ENCODE peak calls at places on chromosomes 5 and 9, in six cellular contexts. One of them, this sample, is unnamed.

GRCh38 chr9:88198346-88198807 is 60.1 kb upstream of the SPATA31C2 start:
- DNase-seq in mesothelial cell of epicardium: no peak
- DNase-seq in body of pancreas: no peak
- DNase-seq in neural progenitor cell: no peak
- DNase-seq in CD8-positive, alpha-beta T cell: no peak
- DNase-seq in prostate gland: no peak
- DNase-seq in this sample: peak; percentile 31

GRCh38 chr5:97266576-97266975 is 83.5 kb upstream of the RIOK2 start:
- DNase-seq in CD8-positive, alpha-beta T cell: no peak
- DNase-seq in mesothelial cell of epicardium: no peak
- DNase-seq in body of pancreas: no peak
- DNase-seq in prostate gland: no peak
- DNase-seq in neural progenitor cell: no peak
- DNase-seq in this sample: no peak

GRCh38 chr5:84303315-84303714 is 81.4 kb downstream of the EDIL3 start:
- DNase-seq in mesothelial cell of epicardium: no peak
- DNase-seq in prostate gland: no peak
- DNase-seq in CD8-positive, alpha-beta T cell: no peak
- DNase-seq in body of pancreas: no peak
- DNase-seq in neural progenitor cell: no peak
- DNase-seq in this sample: no peak

GRCh38 chr9:34993502-34994428 is 4.2 kb downstream of the DNAJB5 start:
- DNase-seq in CD8-positive, alpha-beta T cell: no peak
- DNase-seq in body of pancreas: peak; percentile 43
- DNase-seq in prostate gland: no peak
- DNase-seq in neural progenitor cell: no peak
- DNase-seq in mesothelial cell of epicardium: no peak
- DNase-seq in this sample: no peak

GRCh38 chr5:172044631-172045314 is 38.3 kb upstream of the FBXW11 start:
- DNase-seq in mesothelial cell of epicardium: no peak
- DNase-seq in CD8-positive, alpha-beta T cell: no peak
- DNase-seq in body of pancreas: no peak
- DNase-seq in neural progenitor cell: peak; percentile 19
- DNase-seq in prostate gland: no peak
- DNase-seq in this sample: no peak

GRCh38 chr9:128899566-128900322 is 17.8 kb downstream of the LRRC8A start:
- DNase-seq in body of pancreas: no peak
- DNase-seq in CD8-positive, alpha-beta T cell: no peak
- DNase-seq in prostate gland: no peak
- DNase-seq in mesothelial cell of epicardium: no peak
- DNase-seq in neural progenitor cell: no peak
- DNase-seq in this sample: no peak

GRCh38 chr9:101455656-101456235 is 20.2 kb upstream of the ALDOB start:
- DNase-seq in neural progenitor cell: no peak
- DNase-seq in mesothelial cell of epicardium: no peak
- DNase-seq in CD8-positive, alpha-beta T cell: no peak
- DNase-seq in body of pancreas: no peak
- DNase-seq in prostate gland: no peak
- DNase-seq in this sample: no peak

GRCh38 chr5:140366770-140367630 is 7.0 kb downstream of the SLC4A9 start:
- DNase-seq in prostate gland: no peak
- DNase-seq in CD8-positive, alpha-beta T cell: no peak
- DNase-seq in body of pancreas: no peak
- DNase-seq in mesothelial cell of epicardium: no peak
- DNase-seq in neural progenitor cell: no peak
- DNase-seq in this sample: no peak

GRCh38 chr5:145484195-145484594 is 350.9 kb downstream of the PRELID2 start:
- DNase-seq in prostate gland: no peak
- DNase-seq in body of pancreas: no peak
- DNase-seq in CD8-positive, alpha-beta T cell: no peak
- DNase-seq in mesothelial cell of epicardium: no peak
- DNase-seq in neural progenitor cell: no peak
- DNase-seq in this sample: peak; percentile 18

GRCh38 chr9:90379771-90380170 is 262.9 kb downstream of the DIRAS2 start:
- DNase-seq in CD8-positive, alpha-beta T cell: no peak
- DNase-seq in neural progenitor cell: no peak
- DNase-seq in mesothelial cell of epicardium: no peak
- DNase-seq in body of pancreas: no peak
- DNase-seq in prostate gland: no peak
- DNase-seq in this sample: no peak

GRCh38 chr9:93301911-93302525 is 118.1 kb downstream of the WNK2 start:
- DNase-seq in mesothelial cell of epicardium: no peak
- DNase-seq in CD8-positive, alpha-beta T cell: no peak
- DNase-seq in neural progenitor cell: no peak
- DNase-seq in prostate gland: no peak
- DNase-seq in body of pancreas: peak; percentile 10
- DNase-seq in this sample: no peak

GRCh38 chr5:74762599-74762998 is 4.3 kb downstream of the GFM2 start:
- DNase-seq in neural progenitor cell: no peak
- DNase-seq in body of pancreas: no peak
- DNase-seq in CD8-positive, alpha-beta T cell: no peak
- DNase-seq in mesothelial cell of epicardium: no peak
- DNase-seq in prostate gland: no peak
- DNase-seq in this sample: peak; percentile 54

GRCh38 chr9:68808481-68808880 is 103.4 kb downstream of the PIP5K1B start:
- DNase-seq in mesothelial cell of epicardium: no peak
- DNase-seq in body of pancreas: no peak
- DNase-seq in neural progenitor cell: no peak
- DNase-seq in CD8-positive, alpha-beta T cell: no peak
- DNase-seq in prostate gland: no peak
- DNase-seq in this sample: no peak

GRCh38 chr5:27241564-27242257 is 203.3 kb upstream of the CDH9 start:
- DNase-seq in body of pancreas: no peak
- DNase-seq in mesothelial cell of epicardium: no peak
- DNase-seq in neural progenitor cell: no peak
- DNase-seq in prostate gland: no peak
- DNase-seq in CD8-positive, alpha-beta T cell: no peak
- DNase-seq in this sample: no peak

GRCh38 chr9:87711857-87712800 is 13.8 kb upstream of the CTSL start:
- DNase-seq in CD8-positive, alpha-beta T cell: no peak
- DNase-seq in body of pancreas: no peak
- DNase-seq in neural progenitor cell: no peak
- DNase-seq in prostate gland: no peak
- DNase-seq in mesothelial cell of epicardium: no peak
- DNase-seq in this sample: no peak

GRCh38 chr5:62343428-62343827 is 37.4 kb downstream of the KIF2A start:
- DNase-seq in prostate gland: no peak
- DNase-seq in CD8-positive, alpha-beta T cell: no peak
- DNase-seq in body of pancreas: no peak
- DNase-seq in mesothelial cell of epicardium: no peak
- DNase-seq in neural progenitor cell: no peak
- DNase-seq in this sample: no peak

GRCh38 chr9:75111019-75111622 is 22.8 kb downstream of the OSTF1 start:
- DNase-seq in mesothelial cell of epicardium: no peak
- DNase-seq in neural progenitor cell: no peak
- DNase-seq in CD8-positive, alpha-beta T cell: no peak
- DNase-seq in body of pancreas: no peak
- DNase-seq in prostate gland: no peak
- DNase-seq in this sample: peak; percentile 56

GRCh38 chr9:130480673-130481072 is 35.9 kb downstream of the ASS1 start:
- DNase-seq in mesothelial cell of epicardium: no peak
- DNase-seq in body of pancreas: no peak
- DNase-seq in prostate gland: no peak
- DNase-seq in neural progenitor cell: peak; percentile 76
- DNase-seq in CD8-positive, alpha-beta T cell: no peak
- DNase-seq in this sample: no peak

GRCh38 chr5:64210866-64211265 is 45.2 kb downstream of the RNF180 start:
- DNase-seq in neural progenitor cell: no peak
- DNase-seq in prostate gland: no peak
- DNase-seq in CD8-positive, alpha-beta T cell: no peak
- DNase-seq in mesothelial cell of epicardium: no peak
- DNase-seq in body of pancreas: no peak
- DNase-seq in this sample: peak; percentile 17

GRCh38 chr5:123546657-123547056 is 34.7 kb downstream of the CSNK1G3 start:
- DNase-seq in CD8-positive, alpha-beta T cell: no peak
- DNase-seq in mesothelial cell of epicardium: no peak
- DNase-seq in prostate gland: no peak
- DNase-seq in neural progenitor cell: no peak
- DNase-seq in body of pancreas: no peak
- DNase-seq in this sample: no peak

GRCh38 chr5:133015466-133015865 is 10.9 kb downstream of the ZCCHC10 start:
- DNase-seq in neural progenitor cell: no peak
- DNase-seq in prostate gland: no peak
- DNase-seq in body of pancreas: no peak
- DNase-seq in mesothelial cell of epicardium: no peak
- DNase-seq in CD8-positive, alpha-beta T cell: no peak
- DNase-seq in this sample: no peak

GRCh38 chr5:73157399-73158303 is 15.3 kb upstream of the TMEM174 start:
- DNase-seq in neural progenitor cell: peak; percentile 21
- DNase-seq in prostate gland: no peak
- DNase-seq in body of pancreas: no peak
- DNase-seq in mesothelial cell of epicardium: no peak
- DNase-seq in CD8-positive, alpha-beta T cell: no peak
- DNase-seq in this sample: no peak

GRCh38 chr9:93884808-93885207 is 70.3 kb downstream of the BARX1 start:
- DNase-seq in neural progenitor cell: no peak
- DNase-seq in body of pancreas: no peak
- DNase-seq in CD8-positive, alpha-beta T cell: no peak
- DNase-seq in mesothelial cell of epicardium: no peak
- DNase-seq in prostate gland: no peak
- DNase-seq in this sample: no peak

GRCh38 chr9:133958756-133959155 is 33.4 kb downstream of the VAV2 start:
- DNase-seq in CD8-positive, alpha-beta T cell: peak; percentile 6
- DNase-seq in mesothelial cell of epicardium: no peak
- DNase-seq in neural progenitor cell: no peak
- DNase-seq in body of pancreas: no peak
- DNase-seq in prostate gland: no peak
- DNase-seq in this sample: no peak

GRCh38 chr9:136117291-136118060 is 1.2 kb downstream of the TMEM250 start:
- DNase-seq in neural progenitor cell: no peak
- DNase-seq in CD8-positive, alpha-beta T cell: no peak
- DNase-seq in prostate gland: no peak
- DNase-seq in body of pancreas: peak; percentile 57
- DNase-seq in mesothelial cell of epicardium: no peak
- DNase-seq in this sample: peak; percentile 18

GRCh38 chr5:1168751-1169607 is 32.4 kb upstream of the SLC6A19 start:
- DNase-seq in CD8-positive, alpha-beta T cell: no peak
- DNase-seq in prostate gland: no peak
- DNase-seq in body of pancreas: peak; percentile 9
- DNase-seq in neural progenitor cell: no peak
- DNase-seq in mesothelial cell of epicardium: no peak
- DNase-seq in this sample: no peak

DNA sequence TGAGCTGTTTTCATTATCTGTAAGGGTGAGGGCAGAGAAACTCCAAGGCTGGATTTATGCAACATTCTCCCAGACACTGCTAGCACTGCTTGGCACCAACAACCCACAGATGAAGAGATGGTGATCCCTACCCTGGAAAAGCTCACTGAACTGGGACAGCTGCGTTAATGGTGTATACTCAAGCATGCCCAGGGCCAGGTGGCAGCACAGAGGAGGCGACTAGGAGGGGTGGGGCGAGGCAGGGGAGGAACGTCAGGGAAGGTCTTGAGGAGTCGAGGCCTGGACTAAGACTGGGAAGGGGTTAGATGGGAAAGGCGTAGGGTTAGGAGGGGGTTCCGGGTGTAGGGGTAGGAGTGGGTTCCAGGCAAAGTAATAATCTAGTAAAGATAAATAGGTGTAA is 73.1 kb upstream of the TBC1D9B start:
- DNase-seq in prostate gland: no peak
- DNase-seq in CD8-positive, alpha-beta T cell: no peak
- DNase-seq in neural progenitor cell: no peak
- DNase-seq in mesothelial cell of epicardium: no peak
- DNase-seq in body of pancreas: no peak
- DNase-seq in this sample: no peak
- TF ChIP-seq CTCF in prostate gland: no peak
- TF ChIP-seq CTCF in CD8-positive, alpha-beta T cell: no peak
- TF ChIP-seq CTCF in neural progenitor cell: no peak
- TF ChIP-seq CTCF in mesothelial cell of epicardium: no peak
- TF ChIP-seq CTCF in body of pancreas: no peak
- TF ChIP-seq CTCF in this sample: no peak

GRCh38 chr5:80204808-80205614 is 50.8 kb downstream of the SERINC5 start:
- DNase-seq in mesothelial cell of epicardium: no peak
- DNase-seq in neural progenitor cell: peak; percentile 58
- DNase-seq in body of pancreas: peak; percentile 50
- DNase-seq in prostate gland: no peak
- DNase-seq in CD8-positive, alpha-beta T cell: no peak
- DNase-seq in this sample: peak; percentile 21
- TF ChIP-seq CTCF in mesothelial cell of epicardium: no peak
- TF ChIP-seq CTCF in neural progenitor cell: no peak
- TF ChIP-seq CTCF in body of pancreas: no peak
- TF ChIP-seq CTCF in prostate gland: no peak
- TF ChIP-seq CTCF in CD8-positive, alpha-beta T cell: peak; percentile 34
- TF ChIP-seq CTCF in this sample: no peak

GRCh38 chr5:136374003-136374402 is 8.7 kb upstream of the TRPC7 start:
- DNase-seq in CD8-positive, alpha-beta T cell: no peak
- DNase-seq in body of pancreas: no peak
- DNase-seq in neural progenitor cell: peak; percentile 45
- DNase-seq in prostate gland: no peak
- DNase-seq in mesothelial cell of epicardium: no peak
- DNase-seq in this sample: peak; percentile 34
- TF ChIP-seq CTCF in CD8-positive, alpha-beta T cell: no peak
- TF ChIP-seq CTCF in body of pancreas: no peak
- TF ChIP-seq CTCF in neural progenitor cell: peak; percentile 59
- TF ChIP-seq CTCF in prostate gland: peak; percentile 28
- TF ChIP-seq CTCF in mesothelial cell of epicardium: no peak
- TF ChIP-seq CTCF in this sample: no peak

GRCh38 chr5:129113867-129114266 is 19.3 kb downstream of the ISOC1 start:
- DNase-seq in body of pancreas: no peak
- DNase-seq in prostate gland: no peak
- DNase-seq in neural progenitor cell: no peak
- DNase-seq in mesothelial cell of epicardium: no peak
- DNase-seq in CD8-positive, alpha-beta T cell: no peak
- DNase-seq in this sample: no peak
- TF ChIP-seq CTCF in body of pancreas: no peak
- TF ChIP-seq CTCF in prostate gland: peak; percentile 42
- TF ChIP-seq CTCF in neural progenitor cell: peak; percentile 4
- TF ChIP-seq CTCF in mesothelial cell of epicardium: peak; percentile 19
- TF ChIP-seq CTCF in CD8-positive, alpha-beta T cell: no peak
- TF ChIP-seq CTCF in this sample: no peak